ENCODE peak calls at places on chromosome 22, in six cellular contexts. M is transverse colon, V is A549, Z is cardiac fibroblast, K is testis, F is OCI-LY7. D is an unnamed sample.

GRCh38 chr22:44085743-44086741 is 61.9 kb downstream of the PARVB start:
- DNase-seq in F (peak), M (peak), V (peak), K (peak), Z (peak), D (peak)

GRCh38 chr22:48906177-48906835 is 921.4 kb downstream of the BRD1 start:
- DNase-seq in K (no peak), V (no peak), M (no peak), Z (no peak), F (no peak), D (no peak)

GRCh38 chr22:21643533-21644357 is 1.6 kb downstream of the SDF2L1 start:
- DNase-seq in M (no peak), V (no peak), F (peak), Z (no peak), K (no peak), D (no peak)

GRCh38 chr22:48663297-48663696 is 1164.4 kb downstream of the BRD1 start:
- DNase-seq in M (no peak), K (no peak), F (peak), Z (no peak), V (peak), D (no peak)

GRCh38 chr22:37046589-37046988 is 5.0 kb upstream of the KCTD17 start:
- DNase-seq in K (no peak), Z (no peak), V (no peak), M (no peak), F (no peak), D (no peak)

GRCh38 chr22:30649430-30650007 is 13.9 kb downstream of the SLC35E4 start:
- DNase-seq in K (no peak), M (peak), F (no peak), V (no peak), Z (peak), D (no peak)

GRCh38 chr22:37222440-37222971 is 10.2 kb upstream of the SSTR3 start:
- DNase-seq in V (no peak), K (no peak), Z (no peak), F (no peak), M (peak), D (no peak)

GRCh38 chr22:23897320-23897719 is 3.1 kb downstream of the MIF start:
- DNase-seq in Z (no peak), K (no peak), V (no peak), M (no peak), F (no peak), D (no peak)

GRCh38 chr22:47328550-47329243 is 566.2 kb downstream of the TBC1D22A start:
- DNase-seq in F (no peak), M (no peak), K (no peak), V (peak), Z (peak), D (peak)

GRCh38 chr22:29079218-29079901 is 6.5 kb downstream of the KREMEN1 start:
- DNase-seq in V (no peak), M (peak), K (peak), F (no peak), Z (no peak), D (peak)

GRCh38 chr22:40982482-40983385 is 31.6 kb downstream of the RBX1 start:
- DNase-seq in F (peak), M (no peak), V (no peak), Z (no peak), K (no peak), D (no peak)

GRCh38 chr22:44378380-44378779 is 65.6 kb upstream of the SHISAL1 start:
- DNase-seq in V (no peak), M (no peak), Z (no peak), F (no peak), K (no peak), D (no peak)

GRCh38 chr22:30308518-30309230 is 18.1 kb downstream of the TBC1D10A start:
- DNase-seq in M (peak), K (no peak), Z (no peak), F (peak), V (no peak), D (no peak)

GRCh38 chr22:34812631-34813030 is 253.3 kb upstream of the ISX start:
- DNase-seq in F (no peak), K (no peak), V (no peak), M (no peak), Z (no peak), D (no peak)

GRCh38 chr22:46297151-46297819 is 615 bp downstream of the GTSE1 start:
- DNase-seq in V (no peak), M (no peak), Z (no peak), F (peak), K (peak), D (no peak)

GRCh38 chr22:49189871-49190270 is 637.8 kb downstream of the BRD1 start:
- DNase-seq in F (no peak), K (no peak), Z (no peak), V (no peak), M (no peak), D (no peak)

GRCh38 chr22:28246392-28246791 is 327.3 kb upstream of the PITPNB start:
- DNase-seq in M (no peak), V (no peak), F (no peak), Z (peak), K (no peak), D (peak)

GRCh38 chr22:37267128-37267587 is 15.2 kb upstream of the CYTH4 start:
- DNase-seq in K (peak), Z (peak), F (peak), V (no peak), M (peak), D (no peak)

GRCh38 chr22:47901911-47902310 is 1139.5 kb downstream of the TBC1D22A start:
- DNase-seq in V (no peak), F (no peak), M (no peak), Z (no peak), K (no peak), D (no peak)

GRCh38 chr22:37190262-37190780 is 2.3 kb upstream of the C1QTNF6 start:
- DNase-seq in K (no peak), M (no peak), F (no peak), Z (no peak), V (no peak), D (no peak)

GRCh38 chr22:50206599-50206998 is 5.8 kb downstream of the SELENOO start:
- DNase-seq in M (peak), V (peak), Z (peak), F (peak), K (peak), D (no peak)

GRCh38 chr22:44942979-44943700 is 66.7 kb downstream of the PHF21B start:
- DNase-seq in K (no peak), V (no peak), M (no peak), Z (no peak), F (no peak), D (no peak)

GRCh38 chr22:42816339-42816738 is 40.7 kb downstream of the ARFGAP3 start:
- DNase-seq in V (no peak), M (no peak), K (no peak), Z (no peak), F (no peak), D (no peak)

GRCh38 chr22:41504397-41504796 is 35.5 kb downstream of the ACO2 start:
- DNase-seq in V (no peak), Z (peak), K (no peak), M (no peak), F (no peak), D (no peak)

GRCh38 chr22:42841444-42841843 is 15.6 kb downstream of the ARFGAP3 start:
- DNase-seq in V (no peak), Z (no peak), F (no peak), K (no peak), M (no peak), D (no peak)

GRCh38 chr22:37848587-37849088 is 581 bp upstream of the EIF3L start:
- DNase-seq in V (peak), F (peak), K (no peak), Z (peak), M (no peak), D (no peak)

GRCh38 chr22:50269573-50270301 is 443 bp downstream of the MAPK11 start:
- DNase-seq in K (peak), M (no peak), Z (peak), F (peak), V (no peak), D (no peak)

GRCh38 chr22:16601437-16602223 is 9.0 kb upstream of the CCT8L2 start:
- DNase-seq in Z (peak), K (peak), V (no peak), F (no peak), M (no peak), D (no peak)

GRCh38 chr22:43477151-43477725 is 65.4 kb downstream of the MPPED1 start:
- DNase-seq in K (no peak), V (no peak), F (no peak), Z (no peak), M (no peak), D (no peak)

GRCh38 chr22:39738746-39739145 is 154.8 kb downstream of the ENTHD1 start:
- DNase-seq in M (no peak), Z (peak), F (no peak), K (no peak), V (no peak), D (no peak)

GRCh38 chr22:36659762-36660509 is 43.6 kb downstream of the CACNG2 start:
- DNase-seq in M (peak), K (peak), V (peak), Z (peak), F (no peak), D (peak)

DNA sequence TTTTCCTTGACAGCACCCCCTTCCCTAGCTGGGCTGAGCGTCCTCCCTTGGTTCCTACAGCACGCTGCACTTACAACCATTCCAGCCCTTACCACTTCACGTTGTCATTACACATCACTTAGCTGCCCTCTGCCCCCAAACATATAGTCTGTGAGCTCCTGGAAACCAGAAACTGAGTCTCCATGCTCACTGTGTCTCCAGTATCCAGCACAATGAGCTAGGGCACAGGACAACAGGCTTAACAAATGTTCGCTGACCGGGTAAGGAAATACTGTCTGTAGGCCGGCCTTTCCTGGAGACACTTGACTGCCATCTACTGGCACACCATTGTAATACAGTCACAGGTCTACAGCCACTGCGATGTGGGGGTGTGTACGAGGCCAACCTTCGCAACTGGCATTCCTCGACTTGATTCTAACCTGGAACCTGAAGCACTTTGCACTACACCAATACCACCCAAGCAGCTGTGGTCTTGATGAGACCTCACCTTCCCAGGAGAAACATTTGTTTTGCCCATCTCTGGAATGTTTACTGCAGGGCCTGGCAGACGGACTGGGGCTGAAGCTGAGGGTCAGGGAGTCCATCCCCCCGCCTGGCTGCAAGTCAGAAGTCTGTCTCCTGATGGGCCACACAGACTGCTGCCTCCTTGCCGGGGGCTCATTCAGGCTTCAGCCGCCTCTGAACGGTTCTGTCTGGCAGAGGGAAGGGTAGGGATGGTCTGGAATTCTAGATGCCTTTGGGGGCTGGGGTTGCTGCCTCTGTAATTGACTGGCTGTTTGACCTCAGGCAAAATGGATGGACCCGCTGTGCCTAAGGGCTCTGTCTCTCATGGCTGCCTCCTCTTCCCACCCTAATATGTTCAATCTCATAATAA is 72.0 kb downstream of the SYN3 start:
- DNase-seq in Z (peak), K (peak), V (peak), M (peak), F (peak), D (peak)
- TF ChIP-seq CTCF in Z (peak), K (peak), V (peak), M (peak), F (peak), D (peak)

DNA sequence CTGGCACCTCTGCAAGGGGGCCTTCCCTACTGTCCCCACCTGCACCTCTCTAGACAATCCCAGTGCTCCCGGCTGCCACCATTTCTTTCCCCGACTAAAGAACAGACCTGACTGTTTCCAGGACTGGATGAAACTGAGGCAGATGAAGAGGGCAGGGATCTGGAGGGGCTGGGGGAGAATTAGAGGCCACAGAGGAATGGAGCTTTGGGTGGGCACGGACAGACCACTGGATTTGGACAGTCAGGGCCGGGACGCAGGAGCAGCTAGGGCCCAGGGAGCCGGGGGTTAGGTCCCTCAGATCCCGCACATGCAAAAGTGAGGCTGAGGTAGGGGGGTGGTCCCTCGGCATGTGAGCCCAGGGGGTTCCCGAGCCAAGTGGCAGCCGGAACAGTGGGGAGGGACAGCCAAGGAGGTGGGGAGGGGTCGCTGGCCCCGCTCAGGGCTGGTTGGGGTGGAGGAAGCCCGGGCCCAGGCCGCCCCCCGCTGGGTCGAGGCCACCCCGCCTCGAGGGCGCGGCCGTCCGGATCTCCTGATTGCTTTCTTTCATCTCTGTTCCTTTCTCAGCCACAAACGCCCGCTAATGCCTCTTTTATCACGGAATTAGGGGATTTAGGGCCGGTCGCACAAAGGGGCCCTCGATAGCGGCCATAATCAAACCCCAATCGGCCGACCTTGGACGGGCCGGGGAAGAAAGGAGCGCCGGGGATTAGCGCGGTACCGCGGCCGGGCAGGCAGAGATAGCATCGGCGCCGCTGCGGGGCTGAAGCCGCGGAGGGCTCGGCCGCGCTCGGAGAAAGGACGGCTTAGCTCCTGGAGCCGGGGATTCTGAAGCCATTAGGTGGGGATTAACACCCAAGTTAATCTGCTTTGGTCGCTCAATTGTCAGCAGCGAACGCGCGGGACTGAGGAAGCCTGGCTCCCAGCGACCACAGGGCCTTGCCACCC is 9.3 kb downstream of the SLC25A1 start:
- DNase-seq in K (no peak), M (no peak), F (no peak), Z (no peak), V (no peak), D (no peak)
- H3K4me3 ChIP-seq in K (peak), M (no peak), F (no peak), Z (peak), V (no peak), D (peak)

DNA sequence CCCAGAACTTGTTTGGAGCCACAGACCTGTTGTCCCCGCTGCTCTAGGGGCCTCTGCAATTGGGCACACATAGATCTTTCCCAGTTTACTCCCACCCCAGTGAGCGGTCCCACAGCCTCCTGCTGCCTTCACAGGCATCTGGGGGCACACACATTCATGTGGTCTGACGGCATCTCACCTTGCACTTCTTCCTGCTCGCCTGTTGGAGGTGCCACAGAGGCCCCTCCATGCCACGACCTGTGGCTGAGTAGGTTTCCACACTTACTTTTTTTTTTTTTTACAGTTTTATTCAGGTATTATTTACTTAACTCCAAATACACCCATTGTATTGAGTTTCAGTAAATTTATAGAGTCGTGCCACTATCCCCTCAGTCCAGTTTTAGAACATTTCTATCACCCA is 68.9 kb upstream of the SEPTIN5 start:
- DNase-seq in K (no peak), M (no peak), F (no peak), Z (no peak), V (no peak), D (no peak)
- TF ChIP-seq CTCF in K (no peak), M (no peak), F (peak), Z (peak), V (no peak), D (no peak)

GRCh38 chr22:26436903-26437515 is 7.9 kb downstream of the ASPHD2 start:
- DNase-seq in V (no peak), M (peak), Z (peak), F (no peak), K (no peak), D (no peak)

GRCh38 chr22:26432619-26433311 is 3.7 kb downstream of the ASPHD2 start:
- DNase-seq in F (peak), K (no peak), M (no peak), Z (no peak), V (no peak), D (no peak)

GRCh38 chr22:26431151-26431995 is 2.3 kb downstream of the ASPHD2 start:
- DNase-seq in F (no peak), M (no peak), K (no peak), V (no peak), Z (peak), D (no peak)

GRCh38 chr22:26435327-26436093 is 6.5 kb downstream of the ASPHD2 start:
- DNase-seq in K (no peak), F (no peak), Z (no peak), V (no peak), M (no peak), D (no peak)

DNA sequence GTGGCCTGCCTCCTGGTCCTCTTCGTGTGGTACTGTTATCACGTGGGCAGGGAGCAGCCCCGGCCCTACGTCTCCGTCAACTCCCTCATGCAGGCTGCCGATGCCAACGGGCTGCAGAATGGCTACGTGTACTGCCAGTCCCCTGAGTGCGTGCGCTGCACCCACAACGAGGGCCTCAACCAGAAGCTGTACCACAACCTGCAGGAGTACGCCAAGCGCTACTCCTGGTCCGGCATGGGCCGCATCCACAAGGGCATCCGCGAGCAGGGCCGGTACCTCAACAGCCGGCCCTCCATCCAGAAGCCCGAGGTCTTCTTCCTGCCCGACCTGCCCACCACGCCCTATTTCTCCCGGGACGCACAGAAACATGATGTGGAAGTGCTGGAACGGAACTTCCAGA is 4.7 kb downstream of the ASPHD2 start:
- DNase-seq in Z (no peak), M (no peak), F (no peak), V (no peak), K (no peak), D (no peak)
- H3K4me3 ChIP-seq in Z (no peak), M (no peak), F (no peak), V (no peak), K (no peak), D (no peak)

GRCh38 chr22:25754527-25755202 is 12.7 kb downstream of the MYO18B start:
- DNase-seq in V (peak), F (no peak), M (peak), K (no peak), Z (peak), D (peak)
- TF ChIP-seq CTCF in V (no peak), F (no peak), M (no peak), K (no peak), Z (no peak), D (no peak)

DNA sequence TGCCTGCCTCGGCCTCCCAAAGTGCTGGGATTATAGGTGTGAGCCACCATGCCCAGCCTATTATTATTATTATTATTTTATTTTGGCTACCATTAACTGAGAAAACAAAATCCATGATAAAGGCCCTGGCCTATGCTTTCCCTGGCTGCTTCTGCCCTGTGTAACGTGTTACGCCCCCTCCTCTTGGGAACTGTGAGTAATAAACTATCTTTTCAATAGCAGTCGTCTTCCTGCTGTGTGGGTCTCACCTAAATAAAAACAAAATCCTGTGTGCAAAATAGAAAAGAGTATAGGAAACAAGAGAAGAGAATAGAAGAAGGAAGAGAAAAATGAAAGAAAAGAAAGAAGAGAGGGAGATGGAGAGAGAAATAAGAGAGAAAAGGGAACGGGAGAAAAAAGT is 237.0 kb downstream of the MIAT start:
- DNase-seq in F (no peak), V (no peak), K (no peak), Z (no peak), M (no peak), D (no peak)
- H3K4me3 ChIP-seq in F (no peak), V (no peak), K (no peak), Z (no peak), M (no peak), D (no peak)

GRCh38 chr22:25898707-25899365 is 156.8 kb downstream of the MYO18B start:
- DNase-seq in M (no peak), Z (no peak), F (no peak), V (peak), K (no peak), D (no peak)
- TF ChIP-seq CTCF in M (no peak), Z (peak), F (peak), V (no peak), K (no peak), D (no peak)